ENCODE peak calls at places on chromosomes 16 and 17, in five cellular contexts. H, X, Z, G and U are unnamed samples.

GRCh38 chr16:81548901-81549546 is 104.4 kb downstream of the CMIP start:
- DNase-seq in H (no peak), X (no peak), Z (no peak), G (no peak), U (no peak)

GRCh38 chr17:71764507-71764906 is 356.3 kb upstream of the SOX9 start:
- DNase-seq in H (peak), X (peak), Z (peak), G (peak), U (peak)

GRCh38 chr17:1563786-1564613 is 1.4 kb upstream of the PITPNA start:
- DNase-seq in H (no peak), X (no peak), Z (no peak), G (peak), U (no peak)

GRCh38 chr16:22198547-22199293 is 7.4 kb upstream of the EEF2K start:
- DNase-seq in H (no peak), X (no peak), Z (peak), G (no peak), U (no peak)

GRCh38 chr17:66493283-66494019 is 191.0 kb downstream of the PRKCA start:
- DNase-seq in H (no peak), X (no peak), Z (no peak), G (peak), U (no peak)

GRCh38 chr17:61484174-61484573 is 32.0 kb downstream of the TBX4 start:
- DNase-seq in H (peak), X (no peak), Z (no peak), G (no peak), U (no peak)

GRCh38 chr16:6124136-6124535 is 1026.5 kb upstream of the EEF2KMT start:
- DNase-seq in H (no peak), X (peak), Z (no peak), G (no peak), U (no peak)

GRCh38 chr16:58502217-58502921 is 2.4 kb downstream of the NDRG4 start:
- DNase-seq in H (no peak), X (no peak), Z (no peak), G (no peak), U (no peak)

GRCh38 chr16:63998-64913 is 8.2 kb downstream of the RHBDF1 start:
- DNase-seq in H (no peak), X (no peak), Z (no peak), G (no peak), U (no peak)

GRCh38 chr16:85586360-85587145 is 26.6 kb upstream of the GSE1 start:
- DNase-seq in H (peak), X (no peak), Z (no peak), G (no peak), U (no peak)

GRCh38 chr17:50169881-50170459 is 4.2 kb downstream of the SGCA start:
- DNase-seq in H (no peak), X (no peak), Z (no peak), G (no peak), U (no peak)

GRCh38 chr17:50169121-50169764 is 3.4 kb downstream of the SGCA start:
- DNase-seq in H (peak), X (peak), Z (peak), G (peak), U (peak)

GRCh38 chr17:50172130-50172529 is 6.3 kb downstream of the SGCA start:
- DNase-seq in H (no peak), X (no peak), Z (no peak), G (no peak), U (no peak)

GRCh38 chr17:50171371-50172071 is 5.7 kb downstream of the SGCA start:
- DNase-seq in H (no peak), X (no peak), Z (no peak), G (no peak), U (no peak)

DNA sequence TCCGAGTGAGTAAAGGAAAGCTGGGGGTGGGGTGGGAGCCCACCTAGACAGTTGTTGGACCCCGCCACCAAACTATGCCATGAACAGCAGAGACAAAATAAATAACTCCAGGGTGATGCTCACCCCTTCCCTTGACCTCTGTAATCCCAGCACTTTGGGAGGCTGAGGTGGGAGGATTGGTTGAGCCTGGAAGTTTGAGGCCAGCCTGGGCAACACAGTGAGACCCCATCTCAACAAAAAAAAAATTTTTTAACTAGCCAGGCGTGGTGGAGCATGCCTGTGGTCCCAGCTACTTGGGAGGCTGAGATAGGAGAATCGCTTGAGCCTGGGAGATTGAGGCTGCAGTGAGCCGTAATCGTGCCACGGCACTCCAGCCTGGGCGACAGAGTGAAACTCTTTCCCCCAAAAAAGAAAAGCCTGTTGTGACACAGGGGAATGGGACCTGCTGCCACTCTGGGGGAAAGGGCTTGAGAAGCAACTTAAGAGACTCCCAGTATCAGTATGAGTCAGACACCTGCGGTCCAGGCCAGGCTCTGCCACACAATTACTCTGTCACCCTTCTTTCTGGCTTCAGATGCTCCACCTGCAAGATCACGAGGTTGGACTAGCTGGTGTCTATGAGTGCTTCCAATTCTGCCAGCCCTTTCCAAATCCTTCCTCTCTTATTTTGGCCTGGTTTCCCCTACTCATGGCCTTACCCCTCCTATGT is 5.0 kb downstream of the SGCA start:
- DNase-seq in H (no peak), X (no peak), Z (no peak), G (peak), U (no peak)
- H3K27ac ChIP-seq in H (no peak), X (no peak), Z (no peak), G (peak), U (no peak)

DNA sequence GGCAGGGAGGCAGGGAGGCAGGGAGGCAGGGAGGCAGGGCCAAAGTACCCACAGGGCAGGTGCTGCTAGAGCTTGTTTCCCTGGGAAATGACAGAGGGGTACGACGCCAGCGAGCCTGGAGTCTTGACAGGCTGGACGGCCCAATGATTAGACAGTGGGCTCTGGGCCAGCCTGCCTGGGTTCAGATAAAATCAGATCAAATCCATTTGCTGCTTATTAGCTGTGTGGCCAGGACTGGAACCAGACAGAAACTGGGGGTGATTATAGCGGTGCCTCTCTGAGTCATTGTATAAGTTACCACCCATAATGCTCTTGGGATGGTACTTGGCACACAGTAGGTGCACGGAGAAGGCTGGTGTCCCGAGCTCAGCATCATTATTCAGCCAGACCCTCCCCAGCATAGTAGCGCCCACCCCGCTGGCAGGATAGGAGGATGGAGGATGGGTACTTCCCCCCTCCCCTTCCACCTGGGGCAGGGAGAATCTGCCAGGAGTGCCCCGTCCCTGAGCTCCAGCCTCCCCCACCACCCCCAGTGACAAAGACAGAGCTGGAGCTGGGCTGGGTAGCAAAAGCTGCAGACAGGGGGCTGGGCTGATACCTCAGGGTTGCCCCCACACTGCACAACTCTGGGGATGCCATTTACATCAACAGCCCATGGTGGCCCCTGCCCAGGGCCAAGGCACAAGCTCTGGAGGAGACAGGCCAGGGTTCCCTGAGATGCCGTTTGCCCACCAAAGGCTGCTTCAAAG is 77.6 kb upstream of the TNRC6C start:
- DNase-seq in H (peak), X (no peak), Z (no peak), G (no peak), U (no peak)
- H3K9ac ChIP-seq in H (no peak), X (no peak), Z (no peak), G (no peak), U (no peak)

GRCh38 chr17:79609175-79609589 is 1.7 kb downstream of the RBFOX3 start:
- DNase-seq in H (peak), X (peak), Z (no peak), G (no peak), U (no peak)
- H3K27ac ChIP-seq in H (no peak), X (no peak), Z (no peak), G (no peak), U (no peak)

DNA sequence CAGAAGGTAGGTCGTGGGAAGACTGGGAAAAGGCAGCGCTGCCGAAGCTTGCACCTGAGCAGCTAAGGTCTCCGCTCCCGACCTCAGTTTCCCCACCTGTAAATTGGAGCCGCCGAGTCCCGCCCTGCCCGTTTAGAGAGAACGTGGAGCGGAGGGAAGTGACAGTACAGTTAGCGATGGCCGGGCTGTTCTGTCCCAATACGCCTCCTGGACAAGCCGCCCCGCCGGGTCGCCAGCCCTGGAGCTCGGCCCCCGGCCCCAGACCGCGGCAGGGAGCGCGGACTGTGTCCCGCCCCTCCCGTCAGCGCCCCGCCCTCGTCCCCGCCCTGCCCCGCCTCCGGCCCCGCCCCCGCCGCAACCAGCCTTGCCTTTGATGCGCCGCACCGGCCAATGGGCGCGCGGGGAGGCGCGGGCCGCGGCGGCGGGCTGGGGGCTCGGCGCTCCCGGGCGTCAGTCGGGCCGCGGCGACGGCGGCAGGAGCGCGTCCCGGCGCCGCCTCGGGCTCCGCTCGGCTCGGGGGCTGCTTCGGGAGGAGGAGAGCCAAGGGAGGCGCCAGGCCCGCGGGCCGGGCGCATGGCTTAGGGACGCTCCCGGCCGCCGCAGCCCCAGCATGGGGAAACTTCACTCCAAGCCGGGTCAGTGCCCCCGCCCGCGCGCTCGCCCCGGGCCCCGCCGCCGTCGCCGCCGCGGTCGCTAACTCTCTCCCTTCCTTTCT is at the start of gene NKD1:
- DNase-seq in H (peak), X (peak), Z (peak), G (peak), U (peak)
- H3K9ac ChIP-seq in H (no peak), X (no peak), Z (no peak), G (no peak), U (peak)

GRCh38 chr16:27312580-27313421 is 973 bp upstream of the IL4R start:
- DNase-seq in H (no peak), X (no peak), Z (no peak), G (no peak), U (no peak)
- H3K27ac ChIP-seq in H (no peak), X (no peak), Z (no peak), G (peak), U (no peak)

GRCh38 chr17:78664476-78665384 is 87.5 kb upstream of the DNAH17 start:
- DNase-seq in H (no peak), X (no peak), Z (no peak), G (peak), U (no peak)
- H3K9ac ChIP-seq in H (no peak), X (no peak), Z (no peak), G (no peak), U (no peak)